ENCODE peak calls at places on chromosome 10, in seven cellular contexts. W, H, K, Z, O, P and A are unnamed samples.

GRCh38 chr10:111873041-111873440 is 310.5 kb downstream of the GPAM start:
- DNase-seq in Z (no peak), O (no peak), H (no peak), P (no peak), W (no peak), K (no peak), A (no peak)

GRCh38 chr10:69348824-69349541 is 67.7 kb downstream of the TACR2 start:
- DNase-seq in H (no peak), K (no peak), Z (no peak), W (no peak), P (peak; percentile 91), O (no peak), A (no peak)

GRCh38 chr10:78997635-78998618 is 70.8 kb upstream of the ZMIZ1 start:
- DNase-seq in K (no peak), P (no peak), Z (no peak), O (no peak), W (no peak), H (no peak), A (no peak)

GRCh38 chr10:101834341-101834740 is 9.3 kb downstream of the KCNIP2 start:
- DNase-seq in P (no peak), H (no peak), O (no peak), Z (no peak), W (no peak), K (peak; percentile 57), A (no peak)

GRCh38 chr10:91163709-91164474 is 56.6 kb upstream of the PCGF5 start:
- DNase-seq in W (peak; percentile 52), K (no peak), H (peak; percentile 54), O (peak; percentile 25), P (peak; percentile 87), Z (no peak), A (peak; percentile 41)

GRCh38 chr10:43041422-43042342 is 35.2 kb upstream of the RET start:
- DNase-seq in Z (no peak), K (peak; percentile 72), O (no peak), P (no peak), H (no peak), W (no peak), A (no peak)

GRCh38 chr10:113562693-113563092 is 9.8 kb downstream of the HABP2 start:
- DNase-seq in P (no peak), O (no peak), H (no peak), Z (no peak), K (no peak), W (no peak), A (no peak)

GRCh38 chr10:99709480-99710229 is 22.3 kb downstream of the COX15 start:
- DNase-seq in Z (peak; percentile 46), W (peak; percentile 48), P (peak; percentile 44), K (no peak), O (no peak), H (no peak), A (no peak)

GRCh38 chr10:123240776-123241175 is 86.6 kb downstream of the BUB3 start:
- DNase-seq in Z (no peak), H (no peak), O (no peak), K (no peak), P (no peak), W (no peak), A (no peak)

GRCh38 chr10:90148121-90148855 is 446.9 kb downstream of the KIF20B start:
- DNase-seq in H (no peak), W (no peak), P (peak; percentile 7), Z (no peak), O (no peak), K (no peak), A (no peak)

GRCh38 chr10:14820010-14820774 is 17.6 kb downstream of the CDNF start:
- DNase-seq in P (peak; percentile 81), K (no peak), O (no peak), Z (no peak), W (no peak), H (no peak), A (no peak)

GRCh38 chr10:133158756-133159610 is 1.0 kb upstream of the KNDC1 start:
- DNase-seq in Z (no peak), H (no peak), P (no peak), O (no peak), W (no peak), K (peak; percentile 86), A (no peak)

GRCh38 chr10:24306507-24306875 is 97.6 kb downstream of the KIAA1217 start:
- DNase-seq in K (no peak), O (no peak), W (no peak), Z (no peak), P (no peak), H (no peak), A (no peak)

GRCh38 chr10:93992400-93993030 is 1.2 kb upstream of the PLCE1 start:
- DNase-seq in Z (no peak), K (no peak), H (no peak), O (no peak), P (no peak), W (no peak), A (no peak)

GRCh38 chr10:32318476-32318896 is 28.5 kb downstream of the EPC1 start:
- DNase-seq in K (no peak), W (peak; percentile 23), O (no peak), P (no peak), Z (peak; percentile 64), H (no peak), A (no peak)

GRCh38 chr10:110214380-110214826 is 7.0 kb downstream of the MXI1 start:
- DNase-seq in Z (peak; percentile 22), H (no peak), O (no peak), P (peak; percentile 38), W (peak; percentile 51), K (no peak), A (no peak)

GRCh38 chr10:67784584-67784983 is 53.4 kb downstream of the DNAJC12 start:
- DNase-seq in K (no peak), Z (no peak), H (no peak), O (no peak), P (no peak), W (no peak), A (no peak)

GRCh38 chr10:6037975-6038624 is 24.1 kb downstream of the IL2RA start:
- DNase-seq in W (no peak), O (no peak), P (no peak), K (no peak), Z (no peak), H (no peak), A (no peak)

GRCh38 chr10:67618116-67618515 is 77.9 kb downstream of the CTNNA3 start:
- DNase-seq in P (peak; percentile 37), H (no peak), W (no peak), K (no peak), O (no peak), Z (no peak), A (no peak)

GRCh38 chr10:105803206-105803605 is 1162.1 kb downstream of the SORCS3 start:
- DNase-seq in P (no peak), H (no peak), O (no peak), Z (no peak), K (no peak), W (no peak), A (no peak)

GRCh38 chr10:109977382-109977806 is 30.4 kb upstream of the ADD3 start:
- DNase-seq in H (no peak), P (peak; percentile 57), O (no peak), Z (no peak), K (no peak), W (no peak), A (no peak)

GRCh38 chr10:103648951-103649532 is 155.5 kb downstream of the NEURL1 start:
- DNase-seq in K (no peak), P (peak; percentile 45), H (no peak), Z (no peak), O (no peak), W (no peak), A (no peak)

GRCh38 chr10:116815641-116816415 is 33.5 kb upstream of the ENO4 start:
- DNase-seq in O (no peak), W (no peak), P (no peak), K (no peak), Z (no peak), H (no peak), A (no peak)

GRCh38 chr10:35005868-35006267 is 84.3 kb downstream of the CUL2 start:
- DNase-seq in O (no peak), H (no peak), Z (no peak), P (no peak), K (no peak), W (no peak), A (no peak)

GRCh38 chr10:73887038-73888015 is 13.0 kb upstream of the CAMK2G start:
- DNase-seq in P (no peak), W (no peak), O (no peak), K (no peak), Z (no peak), H (no peak), A (no peak)

GRCh38 chr10:72523932-72524396 is 101.9 kb downstream of the MICU1 start:
- DNase-seq in H (no peak), W (no peak), Z (no peak), O (no peak), P (no peak), K (no peak), A (no peak)

GRCh38 chr10:3754727-3755439 is 30.1 kb downstream of the KLF6 start:
- DNase-seq in Z (no peak), H (no peak), O (no peak), K (no peak), W (no peak), P (peak; percentile 70), A (no peak)

GRCh38 chr10:22321831-22322662 is 1.1 kb downstream of the BMI1 start:
- DNase-seq in Z (peak; percentile 51), O (no peak), H (no peak), K (no peak), P (peak; percentile 41), W (peak; percentile 53), A (no peak)

GRCh38 chr10:103554488-103555320 is 61.2 kb downstream of the NEURL1 start:
- DNase-seq in O (no peak), W (no peak), K (no peak), Z (no peak), P (peak; percentile 92), H (no peak), A (no peak)

GRCh38 chr10:78971094-78971682 is 97.6 kb upstream of the ZMIZ1 start:
- DNase-seq in O (no peak), P (no peak), Z (no peak), W (no peak), H (no peak), K (no peak), A (no peak)

GRCh38 chr10:3761916-3762708 is 22.9 kb downstream of the KLF6 start:
- DNase-seq in W (no peak), H (no peak), P (no peak), Z (no peak), O (no peak), K (no peak), A (no peak)

GRCh38 chr10:88565072-88565471 is 18.0 kb downstream of the RNLS start:
- DNase-seq in O (no peak), P (peak; percentile 2), W (peak; percentile 23), K (no peak), H (no peak), Z (peak; percentile 11), A (no peak)

GRCh38 chr10:130136214-130137076 is at the start of gene GLRX3:
- DNase-seq in W (peak; percentile 98), P (peak; percentile 93), K (peak; percentile 96), O (peak; percentile 59), H (peak; percentile 86), Z (peak; percentile 89), A (peak; percentile 82)

GRCh38 chr10:83983578-83984255 is 155.6 kb upstream of the GHITM start:
- DNase-seq in K (no peak), O (no peak), Z (no peak), H (no peak), P (no peak), W (no peak), A (no peak)

GRCh38 chr10:104032144-104032775 is 53.4 kb downstream of the COL17A1 start:
- DNase-seq in Z (no peak), O (no peak), P (no peak), W (no peak), K (no peak), H (no peak), A (no peak)

GRCh38 chr10:78685466-78686163 is 383.2 kb upstream of the ZMIZ1 start:
- DNase-seq in K (no peak), W (no peak), H (no peak), P (peak; percentile 19), Z (no peak), O (no peak), A (no peak)

GRCh38 chr10:132784582-132785432 is 1.1 kb downstream of the NKX6-2 start:
- DNase-seq in Z (no peak), O (no peak), K (no peak), W (no peak), P (no peak), H (no peak), A (no peak)